ENCODE peak calls at places on chromosomes 1 and 21, in ten cellular contexts. C, V, N, H, M, B, R, P, Z and A are unnamed samples.
A peak's percentile ranks its signal among the peaks of the same experiment; 100 is the strongest.

GRCh38 chr21:15422761-15423160 is 307.0 kb upstream of the USP25 start:
- DNase-seq in C (no peak), V (no peak), N (no peak), H (no peak), M (no peak), B (no peak), R (no peak), P (peak; percentile 25), Z (no peak), A (no peak)

GRCh38 chr21:45802956-45803612 is 159.6 kb downstream of the PCBP3 start:
- DNase-seq in C (no peak), V (no peak), N (no peak), H (no peak), M (no peak), B (no peak), R (no peak), P (no peak), Z (no peak), A (no peak)

GRCh38 chr1:150234309-150234646 is 1.6 kb downstream of the ANP32E start:
- DNase-seq in C (no peak), V (no peak), N (no peak), H (no peak), M (no peak), B (no peak), R (no peak), P (no peak), Z (no peak), A (no peak)

GRCh38 chr1:160702100-160702499 is 9.5 kb downstream of the CD48 start:
- DNase-seq in C (no peak), V (no peak), N (no peak), H (no peak), M (no peak), B (no peak), R (no peak), P (no peak), Z (no peak), A (no peak)

GRCh38 chr1:228008391-228009115 is 1.8 kb downstream of the WNT3A start:
- DNase-seq in C (no peak), V (no peak), N (no peak), H (no peak), M (no peak), B (no peak), R (no peak), P (no peak), Z (no peak), A (no peak)

GRCh38 chr1:54456921-54457529 is 50.8 kb upstream of the SSBP3 start:
- DNase-seq in C (no peak), V (no peak), N (no peak), H (no peak), M (no peak), B (no peak), R (no peak), P (no peak), Z (no peak), A (no peak)

GRCh38 chr1:26127235-26128163 is 15.9 kb downstream of the PDIK1L start:
- DNase-seq in C (no peak), V (peak; percentile 43), N (no peak), H (no peak), M (no peak), B (no peak), R (no peak), P (no peak), Z (no peak), A (no peak)

GRCh38 chr1:226826479-226827245 is 43.8 kb upstream of the PSEN2 start:
- DNase-seq in C (no peak), V (no peak), N (no peak), H (no peak), M (no peak), B (no peak), R (no peak), P (no peak), Z (no peak), A (no peak)

GRCh38 chr1:185585770-185586169 is 148.4 kb upstream of the HMCN1 start:
- DNase-seq in C (no peak), V (no peak), N (no peak), H (no peak), M (no peak), B (no peak), R (no peak), P (peak; percentile 59), Z (peak; percentile 68), A (no peak)

GRCh38 chr1:109482796-109483638 is 688 bp upstream of the ATXN7L2 start:
- DNase-seq in C (no peak), V (no peak), N (peak; percentile 82), H (peak; percentile 59), M (peak; percentile 50), B (peak; percentile 63), R (no peak), P (no peak), Z (no peak), A (no peak)

GRCh38 chr1:202037706-202038296 is 27.4 kb downstream of the ELF3 start:
- DNase-seq in C (no peak), V (no peak), N (no peak), H (no peak), M (no peak), B (no peak), R (no peak), P (no peak), Z (no peak), A (no peak)

GRCh38 chr1:94544706-94545490 is 3.3 kb upstream of the F3 start:
- DNase-seq in C (no peak), V (peak; percentile 71), N (no peak), H (no peak), M (no peak), B (no peak), R (no peak), P (no peak), Z (no peak), A (no peak)

GRCh38 chr1:28196330-28196729 is 19.8 kb upstream of the PTAFR start:
- DNase-seq in C (no peak), V (no peak), N (no peak), H (no peak), M (no peak), B (no peak), R (no peak), P (no peak), Z (no peak), A (no peak)

GRCh38 chr21:45164124-45164511 is 89.7 kb downstream of the ADARB1 start:
- DNase-seq in C (no peak), V (no peak), N (no peak), H (no peak), M (no peak), B (no peak), R (no peak), P (no peak), Z (no peak), A (no peak)

GRCh38 chr1:63674238-63674864 is 81.1 kb downstream of the PGM1 start:
- DNase-seq in C (peak; percentile 50), V (peak; percentile 78), N (peak; percentile 16), H (no peak), M (peak; percentile 67), B (no peak), R (no peak), P (peak; percentile 80), Z (peak; percentile 89), A (no peak)

GRCh38 chr1:200302893-200303250 is 107.0 kb downstream of the ZNF281 start:
- DNase-seq in C (peak; percentile 28), V (peak; percentile 25), N (peak; percentile 55), H (no peak), M (no peak), B (no peak), R (no peak), P (no peak), Z (no peak), A (no peak)

GRCh38 chr1:233082778-233083550 is 132.6 kb downstream of the NTPCR start:
- DNase-seq in C (no peak), V (no peak), N (no peak), H (no peak), M (no peak), B (no peak), R (no peak), P (no peak), Z (no peak), A (no peak)

GRCh38 chr21:41507521-41508414 is at the start of gene TMPRSS2:
- DNase-seq in C (no peak), V (no peak), N (no peak), H (no peak), M (peak; percentile 59), B (no peak), R (no peak), P (no peak), Z (peak; percentile 68), A (no peak)

GRCh38 chr1:176696109-176696508 is 233.1 kb downstream of the PAPPA2 start:
- DNase-seq in C (peak; percentile 91), V (no peak), N (no peak), H (no peak), M (no peak), B (no peak), R (no peak), P (peak; percentile 90), Z (peak; percentile 7), A (no peak)

GRCh38 chr1:204788470-204788869 is 82.2 kb upstream of the NFASC start:
- DNase-seq in C (no peak), V (no peak), N (no peak), H (no peak), M (no peak), B (no peak), R (no peak), P (no peak), Z (no peak), A (no peak)

GRCh38 chr1:206766251-206766856 is 4.2 kb upstream of the IL19 start:
- DNase-seq in C (no peak), V (peak; percentile 7), N (no peak), H (peak; percentile 79), M (no peak), B (peak; percentile 85), R (peak; percentile 57), P (no peak), Z (peak; percentile 61), A (no peak)

GRCh38 chr1:4367230-4367629 is 287.2 kb upstream of the AJAP1 start:
- DNase-seq in C (no peak), V (no peak), N (no peak), H (no peak), M (no peak), B (no peak), R (no peak), P (no peak), Z (no peak), A (no peak)

GRCh38 chr1:55353709-55354620 is 138.8 kb upstream of the USP24 start:
- DNase-seq in C (no peak), V (no peak), N (no peak), H (no peak), M (no peak), B (no peak), R (no peak), P (no peak), Z (no peak), A (no peak)

GRCh38 chr1:25688390-25689119 is 72.0 kb downstream of the MAN1C1 start:
- DNase-seq in C (no peak), V (no peak), N (no peak), H (no peak), M (no peak), B (no peak), R (no peak), P (no peak), Z (no peak), A (no peak)

GRCh38 chr1:66316464-66317155 is 217.3 kb upstream of the SGIP1 start:
- DNase-seq in C (no peak), V (peak; percentile 38), N (no peak), H (no peak), M (no peak), B (no peak), R (no peak), P (no peak), Z (no peak), A (no peak)

GRCh38 chr1:145978860-145979745 is 14.6 kb downstream of the POLR3GL start:
- DNase-seq in C (peak; percentile 97), V (peak; percentile 98), N (peak; percentile 92), H (peak; percentile 91), M (no peak), B (peak; percentile 94), R (peak; percentile 55), P (peak; percentile 99), Z (peak; percentile 87), A (peak; percentile 98)

GRCh38 chr1:207424570-207425131 is 29.5 kb upstream of the CR2 start:
- DNase-seq in C (no peak), V (no peak), N (no peak), H (no peak), M (no peak), B (no peak), R (no peak), P (no peak), Z (peak; percentile 20), A (no peak)

GRCh38 chr1:112396668-112397025 is 633 bp downstream of the CTTNBP2NL start:
- DNase-seq in C (no peak), V (peak; percentile 35), N (no peak), H (no peak), M (no peak), B (no peak), R (no peak), P (no peak), Z (no peak), A (no peak)